ENCODE peak calls at places on chromosomes 2 and 18, in five cellular contexts. V is GM23248, Y is H1, N is GM23338, X is endothelial cell of umbilical vein. M is an unnamed sample.

GRCh38 chr18:3525870-3526420 is 76.0 kb downstream of the TGIF1 start:
- DNase-seq in V (no peak), Y (no peak), X (peak), N (no peak), M (no peak)

GRCh38 chr18:75170916-75171315 is 38.0 kb downstream of the PTGR3 start:
- DNase-seq in X (no peak), N (peak), Y (no peak), V (no peak), M (no peak)

GRCh38 chr2:152221870-152222269 is 46.3 kb upstream of the STAM2 start:
- DNase-seq in V (peak), Y (no peak), N (no peak), X (peak), M (no peak)

GRCh38 chr2:185436787-185437372 is 301.7 kb upstream of the FSIP2 start:
- DNase-seq in Y (no peak), V (no peak), X (no peak), N (no peak), M (peak)

GRCh38 chr18:11871501-11871900 is 20.3 kb downstream of the CHMP1B start:
- DNase-seq in Y (no peak), X (no peak), N (no peak), V (no peak), M (no peak)

GRCh38 chr2:170842785-170843184 is 26.1 kb downstream of the GAD1 start:
- DNase-seq in X (no peak), N (no peak), V (peak), Y (no peak), M (peak)

GRCh38 chr2:97998431-97998830 is 2.7 kb upstream of the TMEM131 start:
- DNase-seq in Y (no peak), N (no peak), X (no peak), V (no peak), M (peak)

GRCh38 chr18:55585586-55586521 is 2.1 kb downstream of the TCF4 start:
- DNase-seq in V (peak), X (peak), Y (no peak), N (peak), M (no peak)

GRCh38 chr2:80515961-80516360 is 211.4 kb upstream of the LRRTM1 start:
- DNase-seq in N (no peak), Y (no peak), V (no peak), X (no peak), M (no peak)

GRCh38 chr18:30352551-30353168 is 689.9 kb downstream of the DSC3 start:
- DNase-seq in N (no peak), V (no peak), X (no peak), Y (no peak), M (no peak)

GRCh38 chr2:55555977-55556376 is 36.5 kb downstream of the CFAP36 start:
- DNase-seq in Y (no peak), V (peak), X (peak), N (no peak), M (peak)

GRCh38 chr2:191501390-191502168 is 176.4 kb upstream of the NABP1 start:
- DNase-seq in N (no peak), X (peak), Y (no peak), V (peak), M (peak)

GRCh38 chr2:201909348-201909747 is 103.0 kb downstream of the CDK15 start:
- DNase-seq in Y (no peak), V (peak), N (no peak), X (no peak), M (peak)

GRCh38 chr2:233061007-233061590 is 957 bp downstream of the INPP5D start:
- DNase-seq in Y (no peak), X (peak), V (no peak), N (no peak), M (no peak)

GRCh38 chr2:102122115-102122514 is 20.4 kb upstream of the IL1R1 start:
- DNase-seq in X (no peak), N (no peak), V (peak), Y (no peak), M (peak)

GRCh38 chr2:202278036-202278760 is 12.6 kb downstream of the NOP58 start:
- DNase-seq in X (peak), Y (no peak), N (no peak), V (peak), M (peak)

GRCh38 chr2:213159768-213160167 is 8.4 kb upstream of the IKZF2 start:
- DNase-seq in Y (no peak), N (no peak), V (no peak), X (no peak), M (no peak)

DNA sequence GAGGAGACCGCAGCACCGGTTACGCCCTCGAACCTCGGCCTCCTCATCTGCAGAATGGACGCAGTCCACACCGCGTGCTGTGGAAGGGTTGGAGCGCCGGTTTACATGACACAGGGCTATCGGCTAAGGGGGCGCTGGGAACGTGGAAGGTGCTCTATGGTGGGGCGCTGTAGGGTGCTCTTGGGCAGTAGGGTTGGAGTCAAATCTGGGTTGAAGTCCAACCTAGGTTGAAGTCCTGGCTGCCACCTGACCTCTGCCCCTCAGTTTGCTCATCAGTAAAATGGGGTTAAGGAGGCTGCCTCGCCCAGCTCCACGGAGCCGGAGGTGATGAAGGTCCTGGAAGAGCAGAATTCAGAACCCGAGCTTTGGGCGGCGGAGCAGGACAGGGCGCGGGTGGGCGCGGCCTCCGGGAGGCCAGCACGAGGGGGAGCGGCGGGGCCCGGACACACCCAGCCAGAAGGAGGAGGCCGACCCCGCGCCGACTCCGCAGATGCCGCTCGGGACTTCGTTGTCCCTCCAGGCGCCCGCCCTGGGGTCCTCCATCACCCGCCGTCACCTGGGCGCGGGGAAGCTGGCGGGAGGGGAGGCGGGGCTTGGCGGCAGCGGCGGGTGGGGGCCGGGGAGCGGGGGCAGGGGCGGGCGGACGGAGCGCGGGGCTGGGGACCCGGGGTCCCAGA is 561 bp upstream of the GAREM2 start:
- DNase-seq in V (no peak), X (no peak), Y (no peak), N (peak), M (no peak)
- TF ChIP-seq EZH2 in V (peak), X (no peak), Y (no peak), N (no peak), M (no peak)

GRCh38 chr2:23388292-23388691 is 3.3 kb downstream of the KLHL29 start:
- DNase-seq in X (no peak), Y (no peak), V (no peak), N (no peak), M (no peak)

GRCh38 chr2:23386422-23387220 is 1.6 kb downstream of the KLHL29 start:
- DNase-seq in Y (peak), V (peak), N (peak), X (peak), M (peak)

GRCh38 chr2:23385748-23386421 is 906 bp downstream of the KLHL29 start:
- DNase-seq in Y (no peak), N (peak), X (peak), V (peak), M (no peak)

GRCh38 chr2:23387849-23388248 is 2.9 kb downstream of the KLHL29 start:
- DNase-seq in V (no peak), Y (no peak), X (no peak), N (no peak), M (no peak)

GRCh38 chr2:23387221-23387550 is 2.2 kb downstream of the KLHL29 start:
- DNase-seq in Y (no peak), V (no peak), N (no peak), X (no peak), M (no peak)
- TF ChIP-seq EZH2 in Y (no peak), V (no peak), N (peak), X (peak), M (no peak)

DNA sequence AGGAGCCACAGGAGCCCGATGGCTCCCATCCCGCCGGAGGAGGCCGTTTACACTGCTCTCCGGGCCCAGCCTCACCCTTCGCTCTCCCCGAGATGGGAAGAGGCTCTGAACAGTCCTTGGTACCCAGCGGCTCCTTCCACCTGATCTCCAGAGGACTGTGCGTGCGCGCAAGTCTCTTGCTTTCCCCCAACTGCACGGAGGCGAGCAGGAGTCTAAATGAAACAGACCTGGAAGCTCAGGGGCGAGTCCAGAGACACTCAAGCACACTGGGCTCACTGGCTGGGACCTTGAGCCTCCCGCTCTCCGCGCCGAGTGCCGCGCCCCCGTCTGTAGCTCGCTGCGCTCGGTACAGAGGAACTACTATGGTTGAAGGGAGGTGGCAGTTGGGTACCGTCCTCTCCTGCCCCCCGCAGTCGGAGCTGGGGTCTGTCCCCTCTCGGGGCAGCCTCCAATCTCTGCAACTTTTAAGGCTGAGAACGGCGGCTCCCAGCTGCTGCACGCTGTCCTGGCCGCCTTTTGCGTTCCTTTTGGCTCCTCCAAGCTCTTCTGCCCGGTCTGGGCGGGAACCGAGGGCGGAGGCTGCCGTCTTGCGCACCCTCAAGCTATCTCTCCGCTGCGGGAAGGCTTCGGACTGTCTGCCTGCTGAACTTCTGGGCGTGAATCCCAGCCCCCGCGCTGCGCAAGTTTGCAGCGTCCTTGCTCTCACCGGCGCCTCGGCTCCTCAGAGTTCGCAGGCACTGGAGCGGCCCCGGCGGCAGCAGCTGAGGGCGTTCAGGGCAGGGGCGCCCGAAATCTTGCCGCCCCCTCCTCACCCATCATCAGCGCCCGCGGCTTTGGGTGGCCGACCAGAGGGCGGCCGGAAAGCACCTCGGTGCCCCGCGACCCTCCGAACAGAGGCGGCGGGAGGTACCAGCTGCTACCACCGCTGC is 491 bp downstream of the ALK start:
- DNase-seq in N (peak), X (no peak), Y (peak), V (peak), M (peak)
- TF ChIP-seq EZH2 in N (no peak), X (peak), Y (peak), V (no peak), M (no peak)

GRCh38 chr2:172095146-172095904 is 7.4 kb downstream of the DLX2 start:
- DNase-seq in Y (peak), V (peak), N (peak), X (peak), M (peak)
- TF ChIP-seq EZH2 in Y (peak), V (no peak), N (peak), X (peak), M (no peak)

DNA sequence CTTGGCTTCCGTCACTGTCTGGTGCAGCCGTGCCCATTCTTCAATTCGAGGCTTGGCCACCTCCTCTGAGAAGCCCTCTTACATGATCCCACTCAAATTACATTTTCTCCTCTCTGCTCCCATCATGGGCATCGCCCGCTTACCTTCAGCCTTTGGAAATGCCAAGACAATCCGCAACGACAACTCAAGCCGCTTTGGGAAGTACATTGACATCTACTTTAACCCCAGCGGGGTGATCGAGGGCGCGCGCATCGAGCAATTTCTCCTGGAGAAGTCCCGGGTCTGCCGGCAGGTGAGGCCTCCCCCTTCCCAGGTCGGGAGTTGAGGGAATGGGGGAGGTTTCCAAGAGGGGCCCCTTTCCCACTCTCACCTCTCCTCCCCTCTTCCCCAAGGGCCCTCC is 38.3 kb downstream of the MYO7B start:
- DNase-seq in V (no peak), X (no peak), N (no peak), Y (peak), M (no peak)
- TF ChIP-seq EZH2 in V (no peak), X (no peak), N (no peak), Y (no peak), M (no peak)

DNA sequence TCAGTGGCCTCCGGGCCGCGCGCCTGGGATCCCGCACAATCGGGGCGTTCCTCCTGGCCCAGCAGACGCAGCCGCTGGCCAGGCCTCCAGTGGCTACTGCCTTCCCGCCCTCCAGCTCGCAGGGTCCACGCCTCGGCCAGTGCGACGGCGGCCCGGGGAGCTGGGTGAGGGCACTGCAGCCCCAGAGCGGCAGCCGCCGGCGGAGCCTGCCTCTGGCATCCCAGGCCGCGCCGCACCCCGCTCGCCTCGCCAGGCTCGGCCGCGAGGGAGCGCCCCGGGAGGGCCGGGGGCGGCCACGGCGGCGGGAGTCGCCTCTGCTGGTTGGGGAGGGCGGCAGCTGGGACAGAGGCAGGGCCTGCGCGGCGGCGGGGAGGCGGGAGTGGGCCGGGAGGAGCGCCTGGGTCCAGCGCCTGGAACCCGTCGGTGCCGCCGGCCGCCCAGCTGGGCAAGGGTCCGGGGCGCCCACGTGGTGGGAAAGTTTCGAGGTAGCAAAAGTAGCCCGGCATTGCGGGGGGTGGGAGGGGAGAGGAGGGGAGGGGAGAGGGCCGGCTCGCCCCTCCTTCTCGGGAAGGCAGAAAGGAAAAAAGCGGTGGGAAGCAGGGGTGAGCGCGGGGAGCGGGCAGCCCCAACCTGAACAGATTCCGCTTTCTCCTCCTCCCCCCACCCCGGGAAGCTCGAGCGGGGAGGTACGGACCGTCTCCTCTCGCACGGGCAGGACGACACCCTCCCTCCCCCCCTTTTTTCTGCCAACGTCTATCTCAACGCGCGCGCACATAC is 1.5 kb upstream of the INHBB start:
- DNase-seq in Y (peak), X (no peak), N (peak), V (peak), M (peak)
- TF ChIP-seq EZH2 in Y (peak), X (peak), N (peak), V (no peak), M (no peak)

GRCh38 chr2:91839904-91840868 is 3031.0 kb upstream of the TEKT4 start:
- DNase-seq in Y (no peak), V (peak), X (no peak), N (no peak), M (no peak)
- TF ChIP-seq EZH2 in Y (no peak), V (peak), X (peak), N (no peak), M (peak)

GRCh38 chr2:118848381-118849225 is 1.2 kb upstream of the EN1 start:
- DNase-seq in Y (peak), X (no peak), N (peak), V (no peak), M (no peak)

GRCh38 chr2:118849226-118850170 is 2.0 kb upstream of the EN1 start:
- DNase-seq in V (no peak), X (no peak), Y (peak), N (peak), M (no peak)

GRCh38 chr2:118845843-118846666 is 1.4 kb downstream of the EN1 start:
- DNase-seq in N (peak), V (peak), X (no peak), Y (peak), M (no peak)

GRCh38 chr2:118846667-118847446 is 591 bp downstream of the EN1 start:
- DNase-seq in X (no peak), V (peak), N (peak), Y (peak), M (peak)

GRCh38 chr2:118847447-118848172 is at the start of gene EN1:
- DNase-seq in Y (peak), N (peak), X (no peak), V (peak), M (peak)
- TF ChIP-seq EZH2 in Y (no peak), N (peak), X (peak), V (no peak), M (no peak)

DNA sequence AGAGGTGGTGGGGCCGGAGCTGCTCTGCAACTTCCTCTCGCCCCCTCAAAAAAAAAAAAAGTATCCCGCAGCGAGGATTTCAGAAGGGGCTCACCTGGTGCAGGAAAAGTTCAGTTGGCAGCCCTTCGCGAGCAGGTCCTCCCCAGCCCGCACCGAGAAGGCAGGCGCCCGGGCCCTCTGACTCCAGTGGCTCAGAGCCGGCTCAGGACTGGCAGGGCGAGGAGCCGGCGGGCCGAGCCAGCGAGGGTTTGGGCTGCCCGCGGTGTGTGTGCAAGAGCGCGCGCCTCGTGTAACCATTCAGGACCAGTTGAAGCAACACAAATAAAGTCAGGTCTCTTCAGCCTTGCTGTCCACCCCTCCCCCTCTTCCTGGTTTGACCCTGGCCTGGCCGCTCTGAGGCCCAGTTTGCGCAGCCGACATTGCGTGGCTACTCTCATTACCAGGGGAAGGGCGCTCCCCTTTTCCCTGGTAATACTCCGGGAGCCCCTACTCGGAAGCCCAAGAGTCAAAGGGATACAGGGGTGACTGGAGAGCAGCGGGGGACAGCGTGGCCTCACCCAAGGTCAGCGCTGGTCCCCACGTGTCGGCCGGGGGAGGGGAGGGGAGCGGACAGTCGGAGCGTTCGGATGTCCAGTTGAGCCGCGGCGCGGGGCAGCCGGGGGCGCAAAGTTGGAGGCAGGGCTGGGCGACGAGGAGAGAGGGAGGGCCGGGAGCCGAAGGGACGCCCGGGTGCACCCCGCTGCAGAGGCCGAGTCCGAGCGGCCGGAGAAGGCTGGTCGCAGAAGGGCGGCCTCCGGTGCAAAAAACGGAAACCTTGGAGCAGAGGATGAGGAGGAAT is 12.3 kb downstream of the EN1 start:
- DNase-seq in V (peak), Y (no peak), N (peak), X (no peak), M (no peak)
- TF ChIP-seq EZH2 in V (no peak), Y (peak), N (peak), X (peak), M (no peak)

DNA sequence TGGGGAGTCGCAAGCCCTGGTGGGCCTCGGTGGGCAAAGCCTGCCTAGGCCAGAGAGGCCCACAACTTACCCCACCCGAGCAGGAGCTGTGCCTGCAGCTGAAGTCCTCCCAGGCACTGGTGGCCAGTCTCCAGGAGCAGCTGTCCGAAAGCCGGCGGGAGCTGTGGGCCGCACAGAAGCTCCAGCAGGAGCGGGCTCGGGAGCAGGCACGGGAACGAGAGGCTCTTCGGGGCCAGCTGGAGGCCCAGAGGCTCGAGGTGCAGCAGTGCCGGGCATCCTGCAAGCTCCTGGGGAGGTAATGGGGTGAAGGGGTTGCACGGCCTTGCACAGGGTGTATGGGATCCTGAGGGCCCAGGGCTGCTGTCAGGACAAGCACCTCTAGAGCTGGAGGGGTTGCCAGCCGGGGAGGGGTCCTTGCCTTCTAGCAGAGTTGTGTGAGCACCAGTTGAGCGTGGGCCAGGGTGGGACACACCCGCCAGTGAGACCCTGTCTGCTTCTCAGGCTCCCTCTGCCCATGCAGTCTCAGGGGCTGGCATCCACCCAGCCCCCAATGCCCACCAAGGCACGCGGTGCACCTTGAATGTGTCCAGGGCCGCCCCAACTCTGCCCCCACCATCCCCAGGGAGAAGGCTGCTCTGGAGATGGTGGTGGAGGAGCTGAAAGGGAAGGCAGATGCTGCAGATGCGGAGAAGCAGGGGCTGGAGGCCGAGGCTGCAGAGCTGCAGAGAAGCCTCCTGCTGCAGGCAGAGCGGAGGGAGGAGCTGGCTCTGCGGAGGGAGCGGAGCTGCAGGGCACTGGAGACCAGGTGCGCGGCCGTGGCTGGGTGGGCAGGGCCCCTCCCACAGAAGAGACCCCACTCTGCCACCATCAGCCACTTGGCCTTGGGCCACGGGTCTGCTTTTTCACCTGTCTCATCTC is 27.2 kb downstream of the CROCC2 start:
- DNase-seq in Y (peak), N (no peak), V (no peak), X (no peak), M (no peak)
- TF ChIP-seq EZH2 in Y (no peak), N (no peak), V (no peak), X (no peak), M (no peak)